ENCODE peak calls at places on chromosomes 5 and 9, in five cellular contexts. V, F, B, I and D are unnamed samples.

GRCh38 chr5:36875051-36875788 is 1.3 kb upstream of the NIPBL start:
- DNase-seq in F (peak; percentile 68), I (peak; percentile 62), V (peak; percentile 64), B (peak; percentile 46), D (peak; percentile 38)

GRCh38 chr5:1558945-1559344 is 35.2 kb upstream of the LPCAT1 start:
- DNase-seq in B (no peak), V (no peak), I (no peak), F (no peak), D (no peak)

GRCh38 chr9:32665101-32665500 is 29.6 kb upstream of the TAF1L start:
- DNase-seq in V (no peak), I (no peak), F (no peak), B (no peak), D (no peak)

GRCh38 chr9:105076729-105077128 is 148.8 kb upstream of the ABCA1 start:
- DNase-seq in I (no peak), B (no peak), F (no peak), V (no peak), D (no peak)

GRCh38 chr5:21654-22233 is 70.2 kb upstream of the PLEKHG4B start:
- DNase-seq in F (no peak), V (no peak), I (peak; percentile 37), B (peak; percentile 34), D (no peak)

GRCh38 chr5:134255418-134256150 is 29.7 kb upstream of the PPP2CA start:
- DNase-seq in F (no peak), I (no peak), V (no peak), B (no peak), D (no peak)

GRCh38 chr9:133760713-133761290 is 22.6 kb upstream of the SARDH start:
- DNase-seq in F (no peak), V (no peak), I (no peak), B (no peak), D (no peak)

GRCh38 chr5:141383345-141383744 is 803 bp downstream of the PCDHGA7 start:
- DNase-seq in V (no peak), B (no peak), F (no peak), I (no peak), D (no peak)

GRCh38 chr5:125393416-125393815 is 647.0 kb upstream of the ZNF608 start:
- DNase-seq in I (no peak), B (no peak), V (no peak), F (no peak), D (no peak)

GRCh38 chr5:135493406-135494180 is 41.4 kb upstream of the TIFAB start:
- DNase-seq in F (no peak), I (peak; percentile 39), B (no peak), V (no peak), D (peak; percentile 1)

GRCh38 chr5:151924564-151925395 is at the start of gene GLRA1:
- DNase-seq in F (peak; percentile 94), V (peak; percentile 49), B (peak; percentile 49), I (peak; percentile 92), D (peak; percentile 32)

GRCh38 chr9:114301798-114302565 is 20.9 kb upstream of the ORM1 start:
- DNase-seq in I (no peak), V (no peak), B (no peak), F (no peak), D (peak; percentile 10)

GRCh38 chr5:77390222-77390621 is 101.9 kb downstream of the WDR41 start:
- DNase-seq in F (no peak), I (no peak), V (no peak), B (no peak), D (no peak)

GRCh38 chr5:87411586-87412416 is 929 bp downstream of the CCNH start:
- DNase-seq in I (peak; percentile 18), V (peak; percentile 32), B (no peak), F (peak; percentile 7), D (peak; percentile 16)

GRCh38 chr9:133930046-133931015 is 61.8 kb downstream of the VAV2 start:
- DNase-seq in I (no peak), B (no peak), F (no peak), V (no peak), D (no peak)

GRCh38 chr9:5629312-5630037 is 568 bp downstream of the RIC1 start:
- DNase-seq in I (peak; percentile 45), F (peak; percentile 64), V (peak; percentile 61), B (peak; percentile 33), D (no peak)

GRCh38 chr5:57718155-57718554 is 235.5 kb upstream of the ACTBL2 start:
- DNase-seq in V (no peak), B (no peak), I (no peak), F (no peak), D (no peak)

GRCh38 chr5:113331201-113331551 is 103.6 kb downstream of the TSSK1B start:
- DNase-seq in V (no peak), B (no peak), F (no peak), I (no peak), D (no peak)

GRCh38 chr5:89457411-89458329 is 574.7 kb upstream of the MEF2C start:
- DNase-seq in B (peak; percentile 77), F (no peak), V (peak; percentile 71), I (no peak), D (no peak)

GRCh38 chr5:62284946-62285891 is 20.8 kb upstream of the KIF2A start:
- DNase-seq in V (no peak), B (no peak), F (no peak), I (no peak), D (no peak)

GRCh38 chr5:167889276-167889675 is 402.2 kb upstream of the WWC1 start:
- DNase-seq in V (no peak), B (no peak), I (peak; percentile 32), F (no peak), D (no peak)

GRCh38 chr5:167893271-167893670 is 398.2 kb upstream of the WWC1 start:
- DNase-seq in F (no peak), V (no peak), I (no peak), B (no peak), D (no peak)

GRCh38 chr5:167892352-167893115 is 398.9 kb upstream of the WWC1 start:
- DNase-seq in I (no peak), F (no peak), B (no peak), V (no peak), D (no peak)

DNA sequence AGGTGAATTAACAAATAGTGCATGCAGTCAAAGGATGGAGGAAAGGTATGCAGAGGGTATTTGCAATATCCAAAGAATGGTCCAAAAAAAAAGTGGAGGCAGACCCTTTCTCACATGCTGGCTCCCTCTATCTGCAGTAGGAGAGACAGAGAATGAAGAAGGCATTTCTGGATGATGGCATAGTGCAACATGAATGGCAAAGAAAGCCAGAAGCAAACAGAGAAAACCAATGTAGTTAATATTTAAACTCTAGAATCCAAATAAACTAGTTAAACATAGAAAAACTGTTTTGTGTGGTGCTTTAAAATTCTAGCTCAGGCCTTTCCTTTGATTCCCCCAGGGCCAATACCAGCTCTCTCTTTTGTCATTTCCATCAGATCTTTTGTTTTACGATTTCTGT is 403.1 kb upstream of the WWC1 start:
- DNase-seq in B (no peak), F (no peak), I (no peak), V (no peak), D (no peak)
- TF ChIP-seq CTCF in B (no peak), F (no peak), I (peak; percentile 32), V (no peak), D (no peak)

GRCh38 chr5:109467058-109467457 is 57.3 kb upstream of the PJA2 start:
- DNase-seq in V (no peak), F (no peak), I (no peak), B (peak; percentile 18), D (no peak)
- TF ChIP-seq CTCF in V (no peak), F (no peak), I (no peak), B (no peak), D (no peak)

DNA sequence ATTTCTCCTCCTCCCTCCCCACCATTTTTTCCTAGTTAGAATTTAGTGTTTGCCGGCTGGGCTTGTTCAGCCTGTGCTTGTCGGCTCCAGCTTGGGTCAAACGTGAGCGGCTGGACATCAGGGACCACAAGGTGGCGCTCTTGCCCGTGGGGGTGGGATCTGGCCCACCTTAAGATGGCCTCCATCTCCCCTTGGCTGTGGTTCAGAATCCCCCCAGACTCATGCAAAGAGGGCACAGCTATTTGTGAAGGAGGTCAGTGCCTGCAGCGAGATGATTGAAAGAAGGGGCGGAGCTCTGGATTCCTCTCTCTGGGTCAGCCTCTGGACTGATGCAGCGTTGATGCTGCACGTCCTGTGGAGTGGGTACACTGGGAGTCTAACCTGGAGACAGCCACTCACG is 283.3 kb upstream of the TUT7 start:
- DNase-seq in V (peak; percentile 22), B (peak; percentile 9), I (peak; percentile 88), F (peak; percentile 84), D (peak; percentile 17)
- TF ChIP-seq CTCF in V (peak; percentile 40), B (peak; percentile 50), I (peak; percentile 94), F (peak; percentile 74), D (peak; percentile 25)

DNA sequence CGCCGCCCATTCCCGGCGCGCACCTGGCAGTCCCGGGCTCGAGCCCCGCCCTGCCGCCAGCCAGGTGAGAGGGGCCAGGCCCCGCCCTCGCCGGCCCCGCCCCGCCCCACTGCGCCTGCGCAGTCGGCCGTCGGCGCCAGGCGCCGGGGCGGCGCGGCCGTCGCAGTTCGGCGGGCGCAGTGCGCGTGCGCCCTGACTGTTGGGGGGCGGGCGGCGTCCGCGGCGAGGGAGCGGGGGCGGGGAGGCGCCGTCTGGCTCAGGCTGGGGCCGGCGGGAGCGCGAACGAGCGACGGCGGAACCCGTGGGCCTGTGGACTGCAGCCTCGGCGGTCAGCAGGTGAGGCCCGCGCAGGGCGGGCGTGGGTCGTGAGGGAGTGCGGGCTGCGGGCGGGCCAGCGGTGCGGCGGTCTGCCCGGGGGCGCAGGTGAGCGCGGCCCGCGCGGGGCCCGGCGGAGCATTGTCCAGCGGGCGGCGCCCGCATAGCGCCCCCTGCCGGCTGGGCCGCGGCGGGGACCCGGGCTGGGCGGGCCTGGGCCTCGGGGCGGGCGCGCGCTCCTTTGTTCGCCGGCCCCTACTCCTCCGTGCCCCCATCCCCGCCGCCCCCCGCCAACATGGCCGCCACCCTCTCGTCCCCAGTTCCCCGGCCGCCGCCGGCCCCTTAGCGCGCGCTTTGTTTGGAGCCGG is at the start of gene SPIN1:
- DNase-seq in B (peak; percentile 86), I (peak; percentile 89), F (peak; percentile 89), V (peak; percentile 89), D (peak; percentile 85)
- TF ChIP-seq CTCF in B (no peak), I (no peak), F (no peak), V (peak; percentile 82), D (peak; percentile 45)

GRCh38 chr5:174903333-174903732 is 179.0 kb downstream of the MSX2 start:
- DNase-seq in F (no peak), I (no peak), B (no peak), V (no peak), D (no peak)
- TF ChIP-seq CTCF in F (no peak), I (peak; percentile 20), B (no peak), V (no peak), D (no peak)

DNA sequence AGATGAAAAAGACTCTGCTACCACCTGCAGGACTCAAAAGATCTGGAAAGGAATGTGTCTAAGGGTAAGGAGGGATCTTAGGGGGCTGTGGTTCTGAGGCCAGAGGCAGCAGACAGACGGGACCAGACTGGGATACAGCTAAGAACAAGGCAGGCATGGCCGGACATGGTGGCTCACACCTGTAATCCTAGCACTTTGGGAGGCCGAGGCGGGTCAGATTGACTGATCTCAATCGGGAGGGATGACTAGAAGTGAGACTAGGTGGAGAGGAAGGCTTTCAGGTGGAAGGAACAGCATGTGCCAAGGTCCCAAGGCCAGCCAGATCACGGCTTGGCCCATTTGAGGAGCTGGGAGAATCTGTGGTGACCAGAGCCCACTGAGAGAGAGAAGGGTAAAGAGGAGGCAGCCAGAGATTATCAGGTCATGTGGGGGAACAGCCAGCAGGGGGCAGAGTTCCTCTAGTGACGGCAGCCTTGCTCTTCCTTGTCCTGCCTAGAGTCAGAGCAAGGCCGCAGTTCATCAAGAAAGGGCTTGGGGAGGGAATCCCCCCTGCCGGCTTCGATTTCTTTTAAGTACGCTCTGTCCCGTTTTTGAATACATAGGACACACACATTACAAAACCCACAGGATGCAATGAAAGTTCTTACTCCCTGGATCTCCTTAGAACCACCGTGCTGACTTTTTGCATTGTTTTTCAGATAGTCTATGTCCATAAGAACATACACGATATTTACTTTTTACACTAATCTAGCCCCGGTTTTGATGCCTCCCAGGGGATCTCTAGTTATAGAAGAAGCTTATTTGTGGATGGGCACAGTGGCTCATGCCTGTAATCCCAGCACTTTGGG is 2.6 kb upstream of the OLFML2A start:
- DNase-seq in F (peak; percentile 94), V (peak; percentile 86), B (peak; percentile 83), I (peak; percentile 92), D (peak; percentile 77)
- TF ChIP-seq CTCF in F (peak; percentile 87), V (peak; percentile 91), B (peak; percentile 68), I (peak; percentile 77), D (peak; percentile 68)